ENCODE peak calls at places on chromosomes 3 and 15, in four cellular contexts. C, X, J and R are unnamed samples.

GRCh38 chr3:23602895-23603443 is 202.8 kb upstream of the UBE2E1 start:
- DNase-seq in C (no peak), X (no peak), J (no peak), R (no peak)

GRCh38 chr3:123750209-123750608 is 133.9 kb downstream of the MYLK start:
- DNase-seq in C (no peak), X (no peak), J (no peak), R (no peak)

GRCh38 chr15:98257290-98257689 is 296.8 kb downstream of the ARRDC4 start:
- DNase-seq in C (no peak), X (no peak), J (no peak), R (no peak)

GRCh38 chr15:63843901-63844317 is 10.2 kb upstream of the HERC1 start:
- DNase-seq in C (no peak), X (no peak), J (no peak), R (no peak)

GRCh38 chr3:42530073-42530472 is 27.6 kb downstream of the VIPR1 start:
- DNase-seq in C (no peak), X (no peak), J (no peak), R (no peak)

GRCh38 chr3:44359146-44359751 is 20.7 kb downstream of the TCAIM start:
- DNase-seq in C (no peak), X (no peak), J (no peak), R (no peak)

GRCh38 chr15:55060831-55061230 is 135.9 kb downstream of the RSL24D1 start:
- DNase-seq in C (no peak), X (no peak), J (no peak), R (no peak)

GRCh38 chr3:189948724-189949045 is 172.0 kb downstream of the P3H2 start:
- DNase-seq in C (no peak), X (no peak), J (no peak), R (no peak)

GRCh38 chr3:127097009-127097350 is 96.0 kb upstream of the PRR23E start:
- DNase-seq in C (no peak), X (no peak), J (no peak), R (no peak)

GRCh38 chr3:129620828-129621605 is 14.5 kb upstream of the PLXND1 start:
- DNase-seq in C (no peak), X (no peak), J (no peak), R (no peak)

GRCh38 chr15:95469601-95470000 is 860.9 kb upstream of the NR2F2 start:
- DNase-seq in C (no peak), X (no peak), J (no peak), R (no peak)